ENCODE peak calls at places on chromosomes 13 and 19, in four cellular contexts. C, D, H and N are unnamed samples. For H3K4me1, the result is how much of the 10 kb centered on the place peaks cover.

GRCh38 chr13:28716511-28716910 is 2.3 kb downstream of the SLC46A3 start:
- DNase-seq in D (peak), H (no peak), C (peak), N (no peak)

GRCh38 chr19:46180701-46181385 is 32.8 kb downstream of the IGFL2 start:
- DNase-seq in C (peak), H (no peak), D (no peak), N (no peak)

GRCh38 chr19:33864311-33864850 is 67.7 kb downstream of the KCTD15 start:
- DNase-seq in H (no peak), C (no peak), D (peak), N (no peak)

GRCh38 chr19:47699360-47699917 is 13.8 kb upstream of the EHD2 start:
- DNase-seq in H (peak), C (no peak), D (peak), N (peak)

GRCh38 chr19:58563034-58563573 is 4.7 kb upstream of the UBE2M start:
- DNase-seq in D (no peak), C (no peak), H (no peak), N (peak)

GRCh38 chr19:48271531-48272151 is 1.8 kb downstream of the ZNF114 start:
- DNase-seq in D (peak), H (no peak), C (peak), N (peak)

GRCh38 chr19:12496480-12496879 is 11.9 kb upstream of the ZNF709 start:
- DNase-seq in H (no peak), D (no peak), C (no peak), N (no peak)

GRCh38 chr13:92187378-92187989 is 789.1 kb downstream of the GPC5 start:
- DNase-seq in H (peak), C (peak), D (no peak), N (no peak)

GRCh38 chr13:106275441-106276032 is 259.9 kb downstream of the EFNB2 start:
- DNase-seq in C (peak), D (no peak), H (no peak), N (no peak)

GRCh38 chr19:43672061-43672679 is 2.2 kb upstream of the PLAUR start:
- DNase-seq in H (no peak), D (no peak), C (no peak), N (no peak)

GRCh38 chr13:49063526-49063925 is 87.8 kb downstream of the FNDC3A start:
- DNase-seq in C (peak), D (no peak), H (no peak), N (no peak)

GRCh38 chr13:84607614-84608013 is 725.3 kb upstream of the SLITRK1 start:
- DNase-seq in H (no peak), C (peak), D (no peak), N (no peak)

GRCh38 chr13:85543144-85543543 is 256.1 kb downstream of the SLITRK6 start:
- DNase-seq in D (no peak), H (no peak), C (peak), N (no peak)

GRCh38 chr13:24148414-24149305 is 11.9 kb upstream of the SPATA13 start:
- DNase-seq in H (no peak), C (peak), D (peak), N (peak)

GRCh38 chr19:16619456-16619855 is 8.5 kb downstream of the MED26 start:
- DNase-seq in C (peak), H (peak), D (no peak), N (no peak)

GRCh38 chr19:18063463-18063862 is 23.3 kb downstream of the IL12RB1 start:
- DNase-seq in C (no peak), D (no peak), H (peak), N (peak)

GRCh38 chr13:61180245-61180644 is 235.4 kb downstream of the PCDH20 start:
- DNase-seq in H (no peak), C (no peak), D (no peak), N (no peak)

GRCh38 chr13:29978211-29978610 is 127.8 kb upstream of the UBL3 start:
- DNase-seq in H (no peak), C (no peak), D (no peak), N (no peak)

GRCh38 chr13:33264620-33264978 is 21.0 kb downstream of the STARD13 start:
- DNase-seq in H (no peak), C (no peak), D (peak), N (no peak)

GRCh38 chr19:40945645-40946044 is 45.4 kb upstream of the CYP2B6 start:
- DNase-seq in C (no peak), H (no peak), D (no peak), N (no peak)

GRCh38 chr19:38649305-38650179 is 2.1 kb downstream of the ACTN4 start:
- DNase-seq in H (no peak), C (no peak), D (peak), N (no peak)

GRCh38 chr19:48671456-48671995 is 1.3 kb downstream of the NTN5 start:
- DNase-seq in D (no peak), H (no peak), C (no peak), N (no peak)

GRCh38 chr13:108828053-108828806 is 198.8 kb downstream of the MYO16 start:
- DNase-seq in D (no peak), H (no peak), C (no peak), N (no peak)

GRCh38 chr19:47231215-47232054 is 436 bp upstream of the BBC3 start:
- DNase-seq in C (peak), H (peak), D (peak), N (peak)

GRCh38 chr19:19642506-19643157 is 825 bp downstream of the GMIP start:
- DNase-seq in D (peak), H (peak), C (no peak), N (no peak)

GRCh38 chr19:33819875-33820781 is 23.5 kb downstream of the KCTD15 start:
- DNase-seq in D (peak), C (peak), H (peak), N (peak)

GRCh38 chr13:53254495-53254894 is 225.9 kb downstream of the OLFM4 start:
- DNase-seq in D (no peak), C (no peak), H (peak), N (peak)

GRCh38 chr13:35190241-35190640 is 248.2 kb downstream of the NBEA start:
- DNase-seq in C (no peak), H (no peak), D (no peak), N (no peak)

GRCh38 chr13:36858285-36858684 is 39.3 kb downstream of the RFXAP start:
- DNase-seq in H (peak), C (peak), D (no peak), N (no peak)

GRCh38 chr13:20065516-20065915 is 95.3 kb downstream of the GJA3 start:
- DNase-seq in H (no peak), C (no peak), D (no peak), N (no peak)

GRCh38 chr19:19107663-19108062 is 30.6 kb downstream of the TMEM161A start:
- DNase-seq in H (no peak), C (no peak), D (no peak), N (peak)

GRCh38 chr13:28045861-28046260 is 54.5 kb downstream of the FLT3 start:
- DNase-seq in H (no peak), C (no peak), D (no peak), N (no peak)

GRCh38 chr19:10964903-10965302 is 4.1 kb downstream of the SMARCA4 start:
- DNase-seq in H (no peak), C (no peak), D (no peak), N (no peak)

GRCh38 chr19:10963865-10964264 is 3.0 kb downstream of the SMARCA4 start:
- DNase-seq in H (no peak), D (no peak), C (no peak), N (no peak)

GRCh38 chr19:10968527-10969081 is 7.8 kb downstream of the SMARCA4 start:
- DNase-seq in H (no peak), D (peak), C (no peak), N (no peak)

GRCh38 chr19:10965398-10965797 is 4.6 kb downstream of the SMARCA4 start:
- DNase-seq in H (no peak), D (no peak), C (no peak), N (no peak)

DNA sequence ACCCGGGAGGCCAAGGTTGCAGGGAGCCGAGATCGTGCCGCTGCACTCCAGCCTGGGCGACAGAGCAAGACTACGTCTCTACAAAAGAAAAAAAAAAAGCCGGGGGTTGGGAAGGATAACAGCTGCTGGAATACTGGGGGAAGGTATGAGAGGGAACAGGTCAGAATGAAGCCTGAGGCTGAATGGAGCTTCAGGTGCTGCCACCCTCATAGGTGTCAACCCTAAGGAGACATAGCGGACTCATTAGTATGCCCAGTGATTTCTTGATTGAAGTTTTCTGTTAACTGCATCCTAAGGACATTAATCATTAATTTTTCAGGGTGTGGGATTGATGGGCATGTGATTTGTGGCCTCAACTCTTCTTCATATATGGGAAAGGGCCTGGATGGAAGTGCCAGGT is 6.0 kb downstream of the SMARCA4 start:
- DNase-seq in C (no peak), H (no peak), D (no peak), N (no peak)
- H3K4me1 ChIP-seq in C (under half), H (under half), D (under half), N (under half)

GRCh38 chr13:98482476-98483444 is 94.1 kb downstream of the STK24 start:
- DNase-seq in C (peak), D (peak), H (no peak), N (no peak)
- H3K4me1 ChIP-seq in C (under half), D (half or more), H (half or more), N (under half)

GRCh38 chr13:73876323-73876722 is 257.9 kb downstream of the KLF12 start:
- DNase-seq in C (peak), H (no peak), D (no peak), N (no peak)

GRCh38 chr13:73874460-73874859 is 259.7 kb downstream of the KLF12 start:
- DNase-seq in D (no peak), H (no peak), C (no peak), N (no peak)

GRCh38 chr13:73872397-73872796 is 261.8 kb downstream of the KLF12 start:
- DNase-seq in D (no peak), H (no peak), C (peak), N (no peak)

GRCh38 chr13:73870036-73870741 is 264.0 kb downstream of the KLF12 start:
- DNase-seq in H (no peak), C (peak), D (peak), N (no peak)

DNA sequence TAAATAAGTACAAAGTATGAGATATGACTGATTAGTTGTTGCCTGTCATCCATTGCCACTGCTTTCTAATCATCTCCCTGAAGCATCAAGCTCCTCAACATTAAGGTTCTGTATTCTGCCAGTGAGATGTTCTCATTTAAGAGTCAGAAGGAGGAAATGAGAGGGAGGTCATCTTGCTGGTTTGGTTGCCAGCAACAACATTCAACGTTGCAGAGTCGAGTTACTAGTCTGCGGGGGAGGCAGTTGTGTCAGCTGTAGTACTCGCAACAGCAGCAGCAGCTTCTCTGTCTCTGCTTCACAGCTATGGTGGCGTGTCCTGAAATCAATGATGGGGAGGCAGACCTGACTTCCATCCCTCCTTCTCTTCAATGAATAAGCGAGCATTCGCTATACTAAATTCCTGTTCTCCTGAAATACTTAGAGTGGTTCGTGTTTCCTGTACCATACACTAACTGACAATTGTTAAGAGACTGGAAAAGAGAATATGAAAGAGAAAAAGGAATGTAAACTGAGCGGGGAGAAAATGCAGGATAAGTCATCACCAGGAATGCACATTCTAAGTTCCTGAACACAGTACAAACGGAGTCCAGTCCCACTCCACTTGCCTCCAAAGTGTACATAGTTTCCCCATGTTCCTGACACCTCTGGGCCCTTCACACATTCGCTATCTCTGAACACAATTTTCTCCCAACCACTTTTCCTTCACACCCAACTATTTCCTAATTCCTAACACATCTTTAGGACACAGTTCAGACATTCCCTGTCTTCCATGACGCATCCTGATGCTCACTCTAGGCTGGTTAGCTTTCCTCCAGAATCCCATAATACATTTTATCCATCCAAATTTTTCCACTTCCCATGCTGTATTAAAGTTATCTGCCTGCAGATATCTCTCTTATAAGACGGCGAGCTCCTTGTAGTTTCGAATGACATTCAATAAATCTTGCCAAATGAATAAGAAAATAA is 263.0 kb downstream of the KLF12 start:
- DNase-seq in C (peak), H (no peak), D (no peak), N (peak)
- H3K4me1 ChIP-seq in C (under half), H (under half), D (under half), N (under half)

DNA sequence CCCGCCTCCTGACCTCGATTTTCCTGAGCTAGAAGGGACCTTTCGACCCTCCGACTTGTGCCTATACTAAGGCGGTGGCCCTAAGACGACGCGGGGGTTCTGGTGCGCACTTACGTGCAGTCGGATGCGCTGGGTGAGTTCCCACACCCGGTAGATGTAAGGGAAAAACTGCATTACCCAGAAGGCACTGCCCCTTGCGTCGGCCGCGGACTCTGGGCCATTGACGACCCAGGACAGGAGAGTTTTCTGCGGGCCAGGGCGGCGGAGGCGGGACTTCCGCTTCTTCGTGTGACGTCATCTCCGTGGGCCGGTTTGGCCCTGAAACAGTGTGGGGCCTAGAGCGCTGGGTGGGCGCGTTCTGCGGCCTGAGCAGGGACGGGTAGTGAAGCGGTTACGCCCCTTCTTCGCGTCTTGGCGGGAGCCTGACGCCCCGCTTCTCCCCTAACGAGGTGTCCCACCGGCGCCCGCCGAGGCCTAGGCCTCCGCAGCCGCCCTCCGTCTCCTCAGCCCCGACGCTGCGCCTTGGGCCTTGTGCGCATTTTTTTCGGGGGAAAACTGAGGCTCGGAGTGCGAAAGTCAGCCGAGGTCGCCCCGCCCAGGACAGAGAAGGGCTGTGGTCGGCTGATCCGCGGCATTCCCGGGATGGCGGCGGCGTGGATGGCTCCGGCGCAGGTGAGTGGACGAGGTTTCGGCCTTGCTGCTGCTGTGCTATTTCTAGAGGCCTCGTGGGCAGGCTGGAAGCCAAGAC is at the start of gene ZNF460:
- DNase-seq in H (peak), D (peak), C (peak), N (peak)
- H3K4me1 ChIP-seq in H (under half), D (under half), C (under half), N (under half)

GRCh38 chr19:5974721-5975387 is 3.1 kb downstream of the RANBP3 start:
- DNase-seq in H (no peak), D (no peak), C (no peak), N (no peak)

GRCh38 chr19:5973867-5974635 is 3.9 kb downstream of the RANBP3 start:
- DNase-seq in C (no peak), H (no peak), D (no peak), N (no peak)

GRCh38 chr19:5976768-5977167 is 1.2 kb downstream of the RANBP3 start:
- DNase-seq in D (no peak), C (no peak), H (no peak), N (no peak)

GRCh38 chr19:5977222-5977784 is 637 bp downstream of the RANBP3 start:
- DNase-seq in D (no peak), H (no peak), C (no peak), N (no peak)

DNA sequence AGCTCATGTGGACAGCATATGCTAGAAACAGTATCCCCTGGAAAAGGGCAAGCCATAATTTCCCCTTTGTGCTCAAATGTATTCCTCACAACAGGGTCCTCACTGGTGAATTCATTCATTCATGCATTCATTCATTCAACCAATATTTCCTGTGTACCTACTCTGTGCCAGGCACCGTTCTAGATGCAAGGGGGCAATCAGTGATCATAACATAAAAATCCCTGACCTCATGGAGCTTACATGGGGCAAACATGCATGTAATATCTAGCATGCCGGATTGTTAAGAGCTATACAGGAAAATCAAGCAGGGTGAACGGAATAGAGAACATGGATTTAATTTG is 2.6 kb downstream of the RANBP3 start:
- DNase-seq in C (no peak), H (no peak), D (no peak), N (no peak)
- H3K4me1 ChIP-seq in C (under half), H (under half), D (under half), N (under half)

DNA sequence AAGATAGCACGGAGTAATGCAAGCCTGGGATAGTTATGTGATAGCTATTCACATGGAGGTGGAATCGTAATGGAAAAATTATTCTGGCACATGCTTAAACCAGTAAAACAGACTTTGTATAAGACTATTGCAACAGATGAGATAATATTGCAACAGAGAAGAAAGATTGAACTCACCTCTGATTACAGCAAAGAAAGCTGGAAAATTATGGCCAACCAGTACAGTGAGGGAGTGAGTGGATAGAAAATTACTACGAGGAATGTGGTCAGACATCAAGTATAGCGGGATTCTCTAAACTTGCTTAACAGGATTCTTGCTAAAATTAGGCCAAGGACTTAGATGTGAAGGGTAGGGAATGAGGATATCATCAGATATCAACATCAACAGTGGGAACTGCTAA is 397.6 kb upstream of the KLHL1 start:
- DNase-seq in C (no peak), H (no peak), D (no peak), N (no peak)
- H3K4me1 ChIP-seq in C (under half), H (under half), D (under half), N (under half)

DNA sequence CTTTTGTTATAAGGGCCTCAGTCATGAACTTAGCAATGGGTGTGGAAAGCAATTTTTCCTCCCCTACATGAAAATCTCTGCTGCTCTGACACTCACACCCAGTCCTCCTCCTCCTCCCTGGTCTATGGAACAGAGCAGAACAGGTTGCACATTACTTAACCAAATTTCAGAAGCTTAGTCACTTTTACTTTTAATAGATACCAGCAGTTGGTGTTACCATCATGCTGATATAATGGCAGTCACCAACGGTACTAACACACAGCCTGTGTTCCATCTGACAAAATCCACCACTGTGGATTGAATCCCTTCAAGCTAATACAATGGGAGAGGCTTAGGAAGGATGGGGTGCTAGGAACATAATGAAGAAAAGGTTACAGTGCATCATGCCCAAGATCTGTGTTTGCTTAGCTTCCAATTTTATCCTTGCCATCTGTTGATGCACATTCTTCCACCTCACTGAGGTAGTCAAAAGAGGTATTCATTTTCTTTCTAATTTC is 9.8 kb downstream of the TPT1 start:
- DNase-seq in C (no peak), H (no peak), D (no peak), N (no peak)
- H3K4me1 ChIP-seq in C (under half), H (under half), D (under half), N (under half)

DNA sequence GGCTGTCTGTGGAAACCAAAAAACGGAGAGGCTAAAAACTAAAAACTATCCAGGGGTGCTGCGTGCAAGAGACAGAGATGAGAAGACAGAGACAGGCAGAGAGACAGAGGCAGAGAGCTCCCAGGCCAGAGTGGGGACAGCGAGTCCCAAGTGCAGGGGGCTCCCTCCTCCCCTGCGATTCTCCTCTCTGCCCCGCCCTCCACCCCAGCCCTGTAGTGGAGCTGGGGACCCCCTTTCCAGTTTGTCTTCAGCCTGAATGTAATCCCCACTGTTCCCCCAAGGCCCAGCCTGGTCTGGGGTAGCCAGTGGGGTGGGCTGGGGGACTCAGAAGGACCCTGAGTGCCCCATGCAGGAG is 2.0 kb downstream of the NFIC start:
- DNase-seq in D (no peak), C (no peak), H (no peak), N (no peak)
- H3K4me1 ChIP-seq in D (under half), C (under half), H (half or more), N (under half)